ENCODE peak calls at places on chromosome 3, in seven cellular contexts. P is CD4-positive, alpha-beta T cell; G is brain microvascular endothelial cell; C is stimulated activated naive CD4-positive, alpha-beta T cell; W is aorta; J is small intestine; D is stimulated activated CD4-positive, alpha-beta T cell treated with anti-CD3 and anti-CD28 coated beads, Interleukin-1b, Interleukin-23, amount 100 ng/mL, for 24 hours. H is an unnamed sample.
A peak's percentile ranks its signal among the peaks of the same experiment; 100 is the strongest.

GRCh38 chr3:42190701-42191442 is 75.1 kb downstream of the CCK start:
- DNase-seq in D (peak; percentile 54), P (peak; percentile 64), C (peak; percentile 20), J (peak; percentile 75), W (peak; percentile 48), G (peak; percentile 67), H (peak; percentile 67)

GRCh38 chr3:50652709-50653108 is 22.0 kb upstream of the DOCK3 start:
- DNase-seq in C (no peak), P (peak; percentile 40), G (no peak), W (no peak), D (peak; percentile 50), J (peak; percentile 54), H (no peak)

GRCh38 chr3:178475062-178475461 is 61.2 kb upstream of the KCNMB2 start:
- DNase-seq in C (no peak), W (no peak), G (no peak), P (no peak), D (no peak), J (no peak), H (no peak)

GRCh38 chr3:30685267-30685667 is 78.9 kb downstream of the TGFBR2 start:
- DNase-seq in W (no peak), D (no peak), J (no peak), G (no peak), C (no peak), P (no peak), H (no peak)

GRCh38 chr3:8460815-8461482 is 40.7 kb upstream of the LMCD1 start:
- DNase-seq in G (peak; percentile 63), C (no peak), D (no peak), P (no peak), W (no peak), J (no peak), H (peak; percentile 94)

GRCh38 chr3:52857870-52858269 is 23.1 kb upstream of the MUSTN1 start:
- DNase-seq in D (no peak), W (no peak), J (no peak), C (no peak), P (no peak), G (no peak), H (no peak)

GRCh38 chr3:95815828-95816227 is 998.6 kb upstream of the EPHA6 start:
- DNase-seq in P (no peak), W (no peak), D (no peak), C (no peak), G (no peak), J (no peak), H (peak; percentile 9)

GRCh38 chr3:59290358-59290757 is 240.5 kb upstream of the CFAP20DC start:
- DNase-seq in W (no peak), C (no peak), G (no peak), J (no peak), P (no peak), D (no peak), H (peak; percentile 36)

GRCh38 chr3:156668073-156668763 is 6.2 kb upstream of the TIPARP start:
- DNase-seq in D (no peak), P (no peak), G (no peak), W (no peak), J (peak; percentile 47), C (no peak), H (peak; percentile 62)

GRCh38 chr3:159929181-159929893 is 59.3 kb upstream of the IL12A start:
- DNase-seq in D (no peak), C (no peak), J (peak; percentile 60), G (peak; percentile 81), W (no peak), P (no peak), H (peak; percentile 85)

GRCh38 chr3:127438951-127439350 is 151.1 kb upstream of the PRR20G start:
- DNase-seq in J (no peak), D (no peak), W (no peak), P (no peak), G (no peak), C (no peak), H (no peak)

GRCh38 chr3:183298708-183299153 is 45.7 kb downstream of the B3GNT5 start:
- DNase-seq in G (peak; percentile 95), J (no peak), C (no peak), W (peak; percentile 83), D (no peak), P (no peak), H (peak; percentile 99)

GRCh38 chr3:56467108-56467507 is 1.2 kb downstream of the ERC2 start:
- DNase-seq in G (peak; percentile 70), C (no peak), D (peak; percentile 21), P (no peak), J (peak; percentile 51), W (no peak), H (peak; percentile 63)

GRCh38 chr3:43169987-43170386 is 64.1 kb upstream of the POMGNT2 start:
- DNase-seq in J (no peak), C (no peak), D (no peak), P (no peak), G (no peak), W (no peak), H (no peak)

GRCh38 chr3:15983232-15983631 is 185.5 kb upstream of the ANKRD28 start:
- DNase-seq in G (peak; percentile 18), D (no peak), C (no peak), W (no peak), P (no peak), J (no peak), H (peak; percentile 88)

GRCh38 chr3:135907422-135908165 is 57.9 kb upstream of the PPP2R3A start:
- DNase-seq in J (no peak), C (no peak), W (no peak), G (no peak), D (no peak), P (no peak), H (no peak)

GRCh38 chr3:113264249-113264648 is 52.9 kb downstream of the BOC start:
- DNase-seq in W (no peak), G (no peak), J (no peak), P (no peak), D (no peak), C (no peak), H (no peak)

GRCh38 chr3:16398542-16399126 is 114.9 kb downstream of the RFTN1 start:
- DNase-seq in W (no peak), D (no peak), G (no peak), J (no peak), P (no peak), C (no peak), H (no peak)

GRCh38 chr3:30912304-30912703 is 17.8 kb upstream of the GADL1 start:
- DNase-seq in P (no peak), C (no peak), W (no peak), G (no peak), D (no peak), J (no peak), H (no peak)

GRCh38 chr3:129602309-129602708 is 4.2 kb downstream of the PLXND1 start:
- DNase-seq in G (no peak), C (no peak), D (no peak), W (no peak), P (no peak), J (no peak), H (no peak)

GRCh38 chr3:151919446-151919845 is 46.0 kb downstream of the SUCNR1 start:
- DNase-seq in G (no peak), D (no peak), J (no peak), C (no peak), W (no peak), P (no peak), H (no peak)

GRCh38 chr3:150870406-150870805 is 34.8 kb downstream of the MINDY4B start:
- DNase-seq in J (no peak), G (peak; percentile 34), D (no peak), P (no peak), C (no peak), W (no peak), H (peak; percentile 91)

GRCh38 chr3:98657429-98657828 is 64.0 kb upstream of the CPOX start:
- DNase-seq in J (peak; percentile 55), G (peak; percentile 2), W (no peak), P (peak; percentile 4), C (no peak), D (peak; percentile 28), H (peak; percentile 1)